ENCODE peak calls at places on chromosomes 6 and 20, in nine cellular contexts. Q, Y, I, V, U, C, L, P and F are unnamed samples.

GRCh38 chr6:70152786-70153185 is 150.1 kb downstream of the COL9A1 start:
- DNase-seq in Q (no peak), Y (no peak), I (no peak), V (no peak), U (no peak), C (no peak), L (no peak), P (no peak), F (no peak)

GRCh38 chr20:25543068-25543467 is 42.3 kb downstream of the NINL start:
- DNase-seq in Q (no peak), Y (no peak), I (peak; percentile 46), V (no peak), U (no peak), C (no peak), L (no peak), P (no peak), F (no peak)

GRCh38 chr6:108242259-108242658 is 18.6 kb downstream of the SNX3 start:
- DNase-seq in Q (no peak), Y (no peak), I (no peak), V (no peak), U (no peak), C (no peak), L (no peak), P (no peak), F (no peak)

GRCh38 chr6:39897699-39898098 is 36.6 kb downstream of the MOCS1 start:
- DNase-seq in Q (no peak), Y (no peak), I (no peak), V (no peak), U (no peak), C (no peak), L (no peak), P (no peak), F (no peak)

GRCh38 chr6:148570456-148570855 is 176.4 kb upstream of the UST start:
- DNase-seq in Q (no peak), Y (no peak), I (no peak), V (no peak), U (no peak), C (no peak), L (no peak), P (no peak), F (no peak)

GRCh38 chr20:41290804-41291389 is 26.6 kb downstream of the ZHX3 start:
- DNase-seq in Q (no peak), Y (no peak), I (no peak), V (no peak), U (no peak), C (no peak), L (no peak), P (no peak), F (no peak)

GRCh38 chr20:19697415-19697814 is 60.6 kb upstream of the RIN2 start:
- DNase-seq in Q (no peak), Y (no peak), I (no peak), V (no peak), U (no peak), C (no peak), L (no peak), P (no peak), F (no peak)

GRCh38 chr6:164927288-164928040 is 381.9 kb downstream of the C6orf118 start:
- DNase-seq in Q (peak; percentile 3), Y (peak; percentile 66), I (peak; percentile 29), V (peak; percentile 74), U (peak; percentile 84), C (peak; percentile 48), L (peak; percentile 79), P (peak; percentile 64), F (peak; percentile 8)

GRCh38 chr6:71388068-71388744 is 99.6 kb downstream of the OGFRL1 start:
- DNase-seq in Q (no peak), Y (no peak), I (no peak), V (no peak), U (no peak), C (no peak), L (no peak), P (no peak), F (no peak)

GRCh38 chr20:57647006-57647932 is 27.0 kb upstream of the ZBP1 start:
- DNase-seq in Q (no peak), Y (no peak), I (no peak), V (no peak), U (no peak), C (no peak), L (peak; percentile 36), P (no peak), F (no peak)

DNA sequence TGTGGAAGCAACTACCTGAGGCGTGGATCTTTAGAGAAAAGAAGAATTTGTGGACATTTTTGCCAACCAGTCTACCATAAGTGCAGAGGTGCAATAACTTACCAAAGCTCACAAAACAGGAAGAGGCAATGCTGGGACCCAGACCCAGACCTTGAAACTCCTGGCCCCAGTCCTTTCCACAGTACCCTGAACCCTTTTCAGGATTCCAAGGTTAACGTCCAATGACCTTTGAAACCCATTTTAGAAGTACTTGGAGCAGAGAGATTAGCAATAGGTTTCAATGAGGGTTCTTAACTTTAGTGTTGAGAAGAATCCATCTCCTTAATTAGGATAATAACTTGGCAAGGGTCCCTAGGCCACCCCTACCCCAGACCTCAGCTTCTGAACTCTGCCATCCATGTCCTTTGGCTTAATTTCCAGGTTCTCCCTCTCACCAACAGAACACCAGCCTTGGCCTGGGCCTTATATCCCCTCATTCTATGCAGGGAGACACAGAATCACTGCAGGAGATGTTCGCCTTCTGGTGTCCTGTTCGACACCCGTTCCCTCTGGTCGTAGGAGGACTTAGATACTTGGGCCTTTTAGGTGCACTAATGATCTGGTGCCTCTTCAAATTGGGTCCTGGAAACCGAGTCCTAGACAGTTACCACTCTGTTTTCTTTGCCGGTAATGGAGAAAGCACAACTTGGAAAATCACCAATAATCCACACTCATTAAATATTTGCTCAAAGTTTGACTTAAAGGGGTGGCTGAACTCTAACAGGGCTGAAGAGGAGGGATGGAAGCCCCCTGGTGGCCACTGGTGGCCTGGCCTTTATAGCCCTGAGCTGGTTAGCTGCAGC is 40.6 kb downstream of the ISM1 start:
- DNase-seq in Q (no peak), Y (peak; percentile 69), I (no peak), V (peak; percentile 55), U (peak; percentile 71), C (peak; percentile 45), L (peak; percentile 68), P (peak; percentile 44), F (no peak)
- TF ChIP-seq CTCF in Q (peak; percentile 77), Y (peak; percentile 86), I (peak; percentile 72), V (peak; percentile 75), U (peak; percentile 62), C (peak; percentile 52), L (peak; percentile 55), P (peak; percentile 76), F (peak; percentile 93)

DNA sequence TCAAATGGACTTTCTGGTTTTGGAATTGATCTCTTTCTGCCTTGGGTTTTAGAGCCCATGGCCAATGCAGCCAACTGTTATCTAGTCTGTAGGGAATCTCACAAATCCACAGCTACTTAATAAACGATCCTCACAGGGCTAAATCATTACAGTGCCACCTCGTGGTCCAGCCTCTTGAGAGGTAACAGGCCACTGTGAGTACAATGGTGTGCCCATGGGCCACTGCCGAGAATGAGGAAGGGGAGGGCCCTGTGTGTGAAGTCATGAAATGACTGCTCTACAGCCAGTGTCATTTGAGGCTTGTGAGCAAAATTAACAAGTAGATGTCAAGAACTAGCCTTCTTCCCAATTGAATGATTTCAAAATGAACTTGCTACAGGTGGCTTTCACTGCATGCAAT is 54.3 kb upstream of the GMPR start:
- DNase-seq in Q (no peak), Y (no peak), I (no peak), V (peak; percentile 70), U (peak; percentile 60), C (peak; percentile 28), L (peak; percentile 52), P (no peak), F (no peak)
- TF ChIP-seq CTCF in Q (no peak), Y (no peak), I (no peak), V (peak; percentile 40), U (peak; percentile 44), C (no peak), L (no peak), P (peak; percentile 47), F (peak; percentile 34)

GRCh38 chr6:1066449-1066848 is 245.4 kb upstream of the FOXQ1 start:
- DNase-seq in Q (no peak), Y (no peak), I (no peak), V (no peak), U (no peak), C (no peak), L (no peak), P (no peak), F (no peak)

GRCh38 chr6:1059596-1059995 is 252.3 kb upstream of the FOXQ1 start:
- DNase-seq in Q (no peak), Y (no peak), I (no peak), V (no peak), U (no peak), C (no peak), L (no peak), P (no peak), F (no peak)

GRCh38 chr6:1065986-1066385 is 245.9 kb upstream of the FOXQ1 start:
- DNase-seq in Q (no peak), Y (no peak), I (no peak), V (no peak), U (no peak), C (no peak), L (no peak), P (no peak), F (no peak)

GRCh38 chr6:1063671-1064355 is 248.1 kb upstream of the FOXQ1 start:
- DNase-seq in Q (no peak), Y (no peak), I (peak; percentile 52), V (no peak), U (no peak), C (no peak), L (peak; percentile 28), P (no peak), F (peak; percentile 48)

DNA sequence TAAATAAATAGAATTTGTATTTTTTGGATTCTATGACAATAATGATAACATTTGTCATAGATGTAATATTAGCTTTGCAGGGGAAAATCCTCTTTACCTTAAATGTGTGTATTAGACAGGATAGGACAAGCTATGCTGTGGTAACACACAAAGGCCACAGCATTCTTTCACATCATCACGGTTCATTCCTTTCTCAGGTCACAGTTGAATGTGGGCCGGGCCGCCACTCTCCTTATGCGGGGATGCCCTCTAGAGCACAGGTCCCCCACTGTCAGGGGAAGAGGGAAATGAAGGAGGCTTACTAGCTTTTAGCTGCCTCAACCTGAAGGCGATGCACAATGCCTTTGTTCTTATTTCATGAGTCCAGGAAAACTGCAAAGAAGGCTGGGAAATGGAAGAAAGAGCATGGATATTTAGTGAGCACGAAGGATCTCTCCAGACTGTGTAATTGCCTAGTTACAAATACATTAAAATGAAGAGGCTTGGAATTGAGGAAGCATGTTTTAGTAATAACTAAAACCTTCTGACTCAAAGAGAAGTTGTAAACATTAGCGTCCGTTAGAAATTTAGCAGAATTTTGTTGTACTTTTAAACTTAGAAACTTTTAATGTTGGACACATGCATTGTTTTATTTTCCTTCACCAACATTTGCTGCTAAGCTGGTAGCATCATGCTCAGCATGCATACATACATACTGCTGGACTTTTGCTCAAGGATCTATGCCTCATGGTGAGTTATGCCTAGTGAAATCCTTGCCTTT is 248.9 kb upstream of the FOXQ1 start:
- DNase-seq in Q (no peak), Y (no peak), I (peak; percentile 0), V (peak; percentile 20), U (no peak), C (no peak), L (no peak), P (no peak), F (no peak)
- TF ChIP-seq CTCF in Q (no peak), Y (peak; percentile 24), I (no peak), V (no peak), U (no peak), C (no peak), L (no peak), P (no peak), F (peak; percentile 9)

DNA sequence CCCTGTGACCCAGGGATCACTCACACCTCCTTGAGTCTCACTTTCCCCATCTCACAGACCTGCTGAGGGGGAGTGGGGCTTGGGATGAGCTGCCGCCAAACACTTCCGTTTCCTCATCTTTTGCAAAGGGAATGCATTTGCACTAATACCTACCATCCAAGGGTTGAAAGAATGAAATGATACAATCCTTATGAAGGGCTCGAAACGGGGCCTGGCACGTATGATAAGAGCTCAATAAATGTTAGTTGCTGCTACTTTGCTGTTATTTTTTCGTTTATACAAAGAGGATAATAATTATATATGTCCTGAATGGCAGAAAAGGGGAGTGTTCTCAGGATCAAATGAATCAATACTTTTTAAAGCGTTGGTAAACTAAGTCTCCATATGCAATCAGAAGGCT is 6.1 kb upstream of the TFAP2D start:
- DNase-seq in Q (no peak), Y (no peak), I (no peak), V (no peak), U (no peak), C (no peak), L (no peak), P (no peak), F (no peak)
- TF ChIP-seq CTCF in Q (no peak), Y (no peak), I (no peak), V (no peak), U (no peak), C (no peak), L (no peak), P (no peak), F (no peak)